ENCODE peak calls at places on chromosomes 16 and 17, in ten cellular contexts. E is foreskin fibroblast; H is cardiac fibroblast; P is iPS DF 6.9; U is small intestine; Z is naive thymus-derived CD4-positive, alpha-beta T cell; S is lower leg skin; V is astrocyte of the spinal cord; A is kidney epithelial cell; R is heart left ventricle. K is an unnamed sample.

GRCh38 chr16:71675380-71675779 is 49.1 kb downstream of the PHLPP2 start:
- DNase-seq in V (no peak), P (no peak), U (no peak), A (no peak), E (no peak), Z (no peak), S (no peak), H (no peak), R (no peak), K (no peak)

GRCh38 chr16:9297437-9298113 is 206.1 kb downstream of the HAPSTR1 start:
- DNase-seq in S (no peak), H (peak; percentile 2), U (no peak), Z (no peak), V (no peak), A (no peak), E (no peak), R (no peak), P (peak; percentile 63), K (no peak)

GRCh38 chr17:35875439-35876139 is 4.6 kb downstream of the CCL5 start:
- DNase-seq in V (no peak), P (no peak), S (no peak), U (peak; percentile 39), Z (no peak), A (no peak), R (no peak), E (no peak), H (no peak), K (no peak)

GRCh38 chr16:23595246-23595950 is 718 bp downstream of the NDUFAB1 start:
- DNase-seq in A (no peak), U (peak; percentile 81), V (no peak), E (no peak), P (no peak), S (peak; percentile 19), H (no peak), R (no peak), Z (no peak), K (no peak)

GRCh38 chr16:21684199-21684598 is 20.4 kb downstream of the OTOA start:
- DNase-seq in S (no peak), E (no peak), Z (no peak), U (peak; percentile 20), H (peak; percentile 13), P (no peak), V (no peak), R (no peak), A (no peak), K (peak; percentile 27)

GRCh38 chr16:12470311-12471229 is 333.1 kb downstream of the CPPED1 start:
- DNase-seq in P (no peak), A (no peak), E (no peak), V (peak; percentile 78), U (peak; percentile 36), Z (no peak), R (peak; percentile 77), S (no peak), H (no peak), K (no peak)

GRCh38 chr16:23072084-23072599 is 77.1 kb downstream of the USP31 start:
- DNase-seq in V (peak; percentile 86), S (peak; percentile 36), E (no peak), A (no peak), R (peak; percentile 92), U (peak; percentile 57), H (peak; percentile 87), Z (no peak), P (no peak), K (no peak)

GRCh38 chr17:78127888-78128615 is 503 bp downstream of the TMC6 start:
- DNase-seq in Z (no peak), A (no peak), H (no peak), U (peak; percentile 52), S (no peak), R (no peak), P (no peak), V (no peak), E (no peak), K (no peak)

GRCh38 chr16:89604764-89605163 is 8.7 kb upstream of the DPEP1 start:
- DNase-seq in U (no peak), A (no peak), Z (no peak), S (no peak), E (no peak), P (no peak), H (no peak), V (no peak), R (no peak), K (no peak)

GRCh38 chr16:89909777-89910716 is 8.6 kb upstream of the MC1R start:
- DNase-seq in P (no peak), V (peak; percentile 76), U (peak; percentile 73), H (peak; percentile 87), A (no peak), S (peak; percentile 69), R (peak; percentile 89), Z (peak; percentile 58), E (peak; percentile 60), K (peak; percentile 32)

GRCh38 chr16:31537362-31537921 is 9.7 kb downstream of the AHSP start:
- DNase-seq in R (peak; percentile 35), U (no peak), P (no peak), H (no peak), V (no peak), E (no peak), A (no peak), S (no peak), Z (no peak), K (no peak)

GRCh38 chr17:7882068-7882467 is 6.5 kb upstream of the CHD3 start:
- DNase-seq in V (no peak), Z (no peak), P (no peak), R (no peak), H (no peak), E (no peak), S (no peak), U (no peak), A (no peak), K (no peak)

GRCh38 chr17:63930951-63931575 is 1.1 kb downstream of the CD79B start:
- DNase-seq in E (no peak), U (peak; percentile 47), S (peak; percentile 54), R (peak; percentile 83), H (no peak), P (no peak), A (no peak), V (no peak), Z (peak; percentile 48), K (no peak)

GRCh38 chr17:55634702-55635101 is 88.0 kb downstream of the TMEM100 start:
- DNase-seq in R (no peak), H (no peak), U (no peak), V (no peak), Z (no peak), P (no peak), E (no peak), A (no peak), S (no peak), K (no peak)
- H3K4me3 ChIP-seq in R (no peak overlapping the region), H (no peak overlapping the region), U (no peak overlapping the region), V (no peak overlapping the region), Z (no peak overlapping the region), P (no peak overlapping the region), E (no peak overlapping the region), A (no peak overlapping the region), S (no peak overlapping the region), K (no peak overlapping the region)

DNA sequence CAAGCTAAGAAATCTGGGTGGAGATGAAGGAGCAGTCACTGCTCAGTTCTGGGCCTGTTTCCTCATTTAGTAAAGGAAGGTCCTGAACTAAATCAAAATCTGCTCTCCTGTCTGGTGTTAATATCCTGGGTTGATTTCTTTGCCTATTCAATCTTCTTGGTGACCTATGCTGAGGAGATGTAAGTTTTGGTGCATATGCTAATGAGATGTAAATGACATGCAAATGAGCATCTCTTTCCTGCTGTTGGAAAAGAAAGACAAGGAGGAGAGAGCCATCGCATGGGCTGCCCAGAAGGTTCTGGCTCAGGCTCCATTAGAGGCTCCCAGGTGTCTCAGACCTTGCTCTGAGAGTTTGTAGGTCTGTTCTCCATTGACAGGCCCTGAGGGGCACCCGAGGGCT is 3.3 kb downstream of the ABI3 start:
- DNase-seq in H (no peak), Z (no peak), A (no peak), R (no peak), P (no peak), E (no peak), S (no peak), U (no peak), V (no peak), K (no peak)
- H3K4me3 ChIP-seq in H (no peak overlapping the region), Z (no peak overlapping the region), A (no peak overlapping the region), R (peak overlapping the region; percentile 26), P (no peak overlapping the region), E (no peak overlapping the region), S (no peak overlapping the region), U (no peak overlapping the region), V (no peak overlapping the region), K (no peak overlapping the region)

GRCh38 chr16:77744136-77744535 is 21.8 kb downstream of the NUDT7 start:
- DNase-seq in R (no peak), U (no peak), H (no peak), A (no peak), P (no peak), V (no peak), Z (no peak), E (no peak), S (no peak), K (no peak)
- H3K4me3 ChIP-seq in R (no peak overlapping the region), U (no peak overlapping the region), H (no peak overlapping the region), A (no peak overlapping the region), P (no peak overlapping the region), V (no peak overlapping the region), Z (no peak overlapping the region), E (no peak overlapping the region), S (no peak overlapping the region), K (no peak overlapping the region)

DNA sequence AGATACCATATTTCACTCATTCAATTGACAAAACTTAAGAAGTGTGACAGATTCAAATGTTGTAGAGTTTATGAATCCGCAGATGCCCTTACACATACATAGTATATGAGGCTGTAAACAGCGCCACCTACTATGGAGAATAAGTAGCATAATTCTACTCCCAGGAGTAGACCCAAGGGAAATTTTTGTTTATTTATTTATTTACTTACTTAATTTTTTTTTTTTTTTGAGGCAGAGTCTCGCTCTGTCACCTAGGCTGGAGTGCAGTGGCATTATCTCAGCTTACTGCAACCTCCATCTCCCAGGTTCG is 35.5 kb downstream of the GAN start:
- DNase-seq in U (peak; percentile 17), V (no peak), R (no peak), H (peak; percentile 22), E (no peak), S (no peak), P (no peak), A (no peak), Z (no peak), K (no peak)
- H3K4me3 ChIP-seq in U (no peak overlapping the region), V (no peak overlapping the region), R (no peak overlapping the region), H (no peak overlapping the region), E (no peak overlapping the region), S (no peak overlapping the region), P (no peak overlapping the region), A (no peak overlapping the region), Z (no peak overlapping the region), K (no peak overlapping the region)

DNA sequence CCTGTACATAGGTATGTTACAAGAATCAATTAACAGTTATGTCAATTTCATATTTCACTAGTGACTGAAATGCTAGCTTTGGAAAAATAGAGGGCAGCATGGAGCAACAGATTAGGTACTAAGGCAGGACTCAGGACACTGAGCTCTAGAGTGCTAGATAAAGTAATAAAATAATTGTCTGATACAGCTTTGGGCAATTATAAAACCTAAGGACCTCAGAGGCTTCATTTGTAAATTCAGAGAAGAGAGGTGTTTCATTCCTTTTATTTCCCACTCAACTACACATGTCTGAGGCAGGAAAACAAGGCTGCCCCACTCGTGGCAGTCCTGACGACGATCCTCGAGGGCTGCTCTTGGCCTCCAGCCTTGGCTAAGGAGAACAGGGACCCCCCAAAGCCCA is 81.5 kb downstream of the CA4 start:
- DNase-seq in V (peak; percentile 39), A (no peak), S (no peak), E (peak; percentile 14), U (peak; percentile 61), H (peak; percentile 63), Z (no peak), P (no peak), R (no peak), K (no peak)
- H3K4me3 ChIP-seq in V (no peak overlapping the region), A (no peak overlapping the region), S (no peak overlapping the region), E (no peak overlapping the region), U (no peak overlapping the region), H (no peak overlapping the region), Z (no peak overlapping the region), P (no peak overlapping the region), R (no peak overlapping the region), K (no peak overlapping the region)